ENCODE peak calls at places on chromosomes 5 and 9, in six cellular contexts. V is IMR-90, M is GM12878, N is fibroblast of lung, K is mesenchymal stem cell, O is H9. W is an unnamed sample.

GRCh38 chr5:66796306-66797292 is 200.4 kb downstream of the MAST4 start:
- DNase-seq in V (peak), M (no peak), N (peak), K (peak), O (no peak), W (no peak)

GRCh38 chr5:42642006-42642405 is 114.6 kb upstream of the CCDC152 start:
- DNase-seq in V (no peak), M (no peak), N (no peak), K (no peak), O (no peak), W (no peak)

GRCh38 chr5:133983674-133984073 is 15.2 kb upstream of the C5orf15 start:
- DNase-seq in V (no peak), M (no peak), N (peak), K (no peak), O (no peak), W (no peak)

GRCh38 chr9:136325354-136325753 is 2.0 kb upstream of the GPSM1 start:
- DNase-seq in V (no peak), M (no peak), N (no peak), K (no peak), O (no peak), W (no peak)

GRCh38 chr9:91289244-91289643 is 72.5 kb downstream of the AUH start:
- DNase-seq in V (no peak), M (no peak), N (no peak), K (no peak), O (no peak), W (no peak)

GRCh38 chr9:35658894-35659220 is 765 bp downstream of the CCDC107 start:
- DNase-seq in V (peak), M (no peak), N (peak), K (peak), O (no peak), W (peak)

GRCh38 chr9:125504616-125505015 is 202.4 kb downstream of the MAPKAP1 start:
- DNase-seq in V (no peak), M (no peak), N (no peak), K (no peak), O (no peak), W (no peak)

GRCh38 chr9:79579624-79580023 is 7.9 kb downstream of the TLE4 start:
- DNase-seq in V (no peak), M (no peak), N (no peak), K (no peak), O (no peak), W (no peak)

GRCh38 chr9:123216387-123216786 is 52.0 kb downstream of the STRBP start:
- DNase-seq in V (no peak), M (no peak), N (peak), K (no peak), O (no peak), W (no peak)

GRCh38 chr5:169548315-169548714 is 35.3 kb upstream of the SPDL1 start:
- DNase-seq in V (peak), M (no peak), N (peak), K (peak), O (no peak), W (peak)

GRCh38 chr5:150066436-150066835 is 19.9 kb downstream of the CSF1R start:
- DNase-seq in V (no peak), M (no peak), N (no peak), K (no peak), O (no peak), W (no peak)

GRCh38 chr5:122997294-122997693 is 39.2 kb downstream of the PPIC start:
- DNase-seq in V (no peak), M (no peak), N (no peak), K (no peak), O (no peak), W (no peak)

GRCh38 chr9:106532616-106533015 is 330.4 kb upstream of the ZNF462 start:
- DNase-seq in V (no peak), M (no peak), N (no peak), K (no peak), O (peak), W (no peak)

GRCh38 chr5:41193462-41194166 is 19.7 kb downstream of the C6 start:
- DNase-seq in V (peak), M (no peak), N (peak), K (no peak), O (no peak), W (no peak)

GRCh38 chr9:72579880-72580570 is 58.6 kb downstream of the TMC1 start:
- DNase-seq in V (peak), M (no peak), N (peak), K (peak), O (no peak), W (peak)

GRCh38 chr5:112862085-112862484 is 998 bp downstream of the SRP19 start:
- DNase-seq in V (no peak), M (no peak), N (peak), K (peak), O (no peak), W (peak)

GRCh38 chr9:135978650-135979461 is 17.7 kb upstream of the UBAC1 start:
- DNase-seq in V (no peak), M (no peak), N (no peak), K (no peak), O (no peak), W (no peak)

DNA sequence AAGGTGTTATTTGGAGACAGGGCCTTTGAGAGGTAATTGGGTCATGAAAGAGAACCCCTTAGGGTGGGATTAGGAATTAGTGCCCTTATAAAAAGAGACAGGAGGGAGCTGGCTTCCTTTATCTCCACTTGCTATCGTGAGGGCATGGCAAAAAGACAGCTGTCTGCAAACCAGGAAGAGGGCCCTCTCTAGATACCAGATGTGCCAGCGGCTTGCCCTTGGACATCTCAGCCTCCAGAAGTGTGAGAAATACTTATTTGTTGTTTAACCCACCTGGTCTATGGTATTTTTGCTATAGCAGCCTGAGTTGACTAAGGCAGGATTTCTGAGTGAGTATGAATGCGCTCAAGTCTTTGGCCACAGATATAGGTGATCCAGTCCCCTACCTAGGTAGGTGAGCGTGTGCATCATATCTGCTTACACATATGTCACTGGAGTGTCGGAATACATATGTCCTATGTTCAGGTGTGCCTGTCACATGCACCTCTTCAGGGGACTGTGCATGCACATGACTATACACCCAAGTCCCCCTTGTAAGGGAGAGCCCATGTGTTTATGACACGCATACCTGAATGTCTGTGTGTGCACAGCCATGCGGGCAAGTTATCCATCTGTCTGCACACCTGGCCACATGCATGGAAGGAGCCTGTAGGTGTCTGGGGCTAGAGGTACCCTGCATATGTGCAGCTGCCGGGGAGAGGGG is 817 bp upstream of the RGS14 start:
- DNase-seq in V (no peak), M (no peak), N (no peak), K (no peak), O (no peak), W (no peak)
- H2AFZ ChIP-seq in V (no peak), M (peak), N (no peak), K (no peak), O (no peak), W (peak)

GRCh38 chr9:68894502-68894901 is 119.4 kb downstream of the PRKACG start:
- DNase-seq in V (no peak), M (no peak), N (no peak), K (no peak), O (no peak), W (no peak)

GRCh38 chr9:68896495-68896894 is 117.4 kb downstream of the PRKACG start:
- DNase-seq in V (no peak), M (no peak), N (no peak), K (no peak), O (no peak), W (no peak)

GRCh38 chr9:68897557-68898145 is 116.3 kb downstream of the PRKACG start:
- DNase-seq in V (no peak), M (no peak), N (no peak), K (no peak), O (no peak), W (no peak)

GRCh38 chr9:68895741-68896478 is 118.0 kb downstream of the PRKACG start:
- DNase-seq in V (no peak), M (peak), N (no peak), K (peak), O (no peak), W (no peak)

DNA sequence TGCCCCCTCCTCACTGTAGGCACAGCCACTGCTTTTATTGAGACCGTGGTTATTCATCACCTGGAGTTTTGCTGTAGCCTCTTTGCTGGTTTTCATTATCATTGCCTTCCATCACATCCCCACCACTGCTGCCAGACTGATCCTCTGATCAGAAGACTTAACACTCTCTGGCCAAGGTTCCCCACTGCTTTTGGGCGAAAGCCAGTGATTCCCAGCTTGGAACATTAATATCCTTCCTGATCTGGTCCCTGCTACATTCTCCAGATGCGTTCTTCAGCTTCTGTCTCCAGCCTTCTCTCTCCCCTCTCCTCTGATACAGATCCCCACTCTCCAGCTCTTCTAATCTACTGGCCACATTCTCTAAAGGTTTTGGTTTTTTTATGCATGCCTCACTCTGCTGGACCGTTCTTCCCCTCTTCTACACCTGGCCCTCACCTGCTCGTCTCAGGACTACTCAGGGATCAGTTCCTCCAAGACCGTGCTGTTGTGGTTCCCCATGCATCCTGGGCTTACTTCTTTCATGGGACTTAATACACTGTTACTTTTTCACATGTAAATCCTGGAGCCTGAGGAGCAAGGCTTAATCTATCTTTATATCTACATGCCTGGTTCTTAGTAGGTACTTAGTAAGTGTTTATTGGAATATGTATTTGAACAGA is 115.0 kb downstream of the PRKACG start:
- DNase-seq in V (no peak), M (no peak), N (no peak), K (no peak), O (no peak), W (no peak)
- H3K9ac ChIP-seq in V (no peak), M (no peak), N (no peak), K (no peak), O (no peak), W (no peak)

GRCh38 chr5:58921106-58921505 is 338.2 kb downstream of the RAB3C start:
- DNase-seq in V (no peak), M (no peak), N (peak), K (peak), O (no peak), W (no peak)
- H2AFZ ChIP-seq in V (no peak), M (no peak), N (no peak), K (no peak), O (no peak), W (no peak)

GRCh38 chr5:56896761-56897160 is 12.6 kb upstream of the SETD9 start:
- DNase-seq in V (no peak), M (no peak), N (no peak), K (no peak), O (no peak), W (no peak)
- H3K9ac ChIP-seq in V (no peak), M (no peak), N (no peak), K (no peak), O (no peak), W (no peak)

DNA sequence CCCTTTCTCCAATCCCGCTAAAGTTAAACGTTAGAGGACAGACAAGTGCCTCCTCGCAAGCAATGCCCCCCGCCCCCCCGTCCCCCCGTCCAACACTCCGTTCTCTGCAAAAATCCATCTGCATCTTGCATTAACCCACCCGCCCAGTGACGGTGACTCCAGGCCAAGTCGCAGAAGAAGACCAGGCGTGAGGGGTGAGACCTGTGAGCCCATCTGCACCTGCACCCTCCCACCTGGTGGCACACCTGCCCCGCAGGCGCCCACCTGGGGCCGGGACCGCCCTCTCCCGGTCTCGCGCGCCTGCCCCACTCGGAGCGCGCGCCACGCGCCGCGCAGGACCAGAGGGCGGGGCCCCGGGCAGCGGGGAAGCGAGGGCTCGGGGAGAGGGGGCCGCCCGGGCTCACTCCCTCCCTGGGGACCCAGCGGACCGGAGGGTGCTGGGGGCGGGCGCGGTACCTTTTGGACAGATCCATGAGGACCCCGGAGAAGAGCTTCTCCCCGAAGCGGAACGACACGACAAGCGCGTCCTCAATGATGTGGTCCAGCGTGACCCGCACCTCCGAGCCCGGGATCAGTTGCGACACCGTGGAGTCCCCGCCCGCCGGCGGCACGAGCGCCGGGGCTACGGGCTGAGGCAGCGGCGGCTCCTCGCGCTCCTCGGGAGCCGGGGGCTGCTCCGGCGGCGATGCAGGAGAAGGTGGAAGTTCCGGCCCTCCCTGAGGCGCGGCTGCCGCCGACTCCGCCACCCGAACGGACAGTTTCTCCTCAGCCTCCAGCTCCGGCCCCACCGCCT is 705 bp downstream of the PWWP2A start:
- DNase-seq in V (no peak), M (no peak), N (no peak), K (peak), O (peak), W (peak)
- H2AFZ ChIP-seq in V (peak), M (peak), N (peak), K (peak), O (no peak), W (peak)

DNA sequence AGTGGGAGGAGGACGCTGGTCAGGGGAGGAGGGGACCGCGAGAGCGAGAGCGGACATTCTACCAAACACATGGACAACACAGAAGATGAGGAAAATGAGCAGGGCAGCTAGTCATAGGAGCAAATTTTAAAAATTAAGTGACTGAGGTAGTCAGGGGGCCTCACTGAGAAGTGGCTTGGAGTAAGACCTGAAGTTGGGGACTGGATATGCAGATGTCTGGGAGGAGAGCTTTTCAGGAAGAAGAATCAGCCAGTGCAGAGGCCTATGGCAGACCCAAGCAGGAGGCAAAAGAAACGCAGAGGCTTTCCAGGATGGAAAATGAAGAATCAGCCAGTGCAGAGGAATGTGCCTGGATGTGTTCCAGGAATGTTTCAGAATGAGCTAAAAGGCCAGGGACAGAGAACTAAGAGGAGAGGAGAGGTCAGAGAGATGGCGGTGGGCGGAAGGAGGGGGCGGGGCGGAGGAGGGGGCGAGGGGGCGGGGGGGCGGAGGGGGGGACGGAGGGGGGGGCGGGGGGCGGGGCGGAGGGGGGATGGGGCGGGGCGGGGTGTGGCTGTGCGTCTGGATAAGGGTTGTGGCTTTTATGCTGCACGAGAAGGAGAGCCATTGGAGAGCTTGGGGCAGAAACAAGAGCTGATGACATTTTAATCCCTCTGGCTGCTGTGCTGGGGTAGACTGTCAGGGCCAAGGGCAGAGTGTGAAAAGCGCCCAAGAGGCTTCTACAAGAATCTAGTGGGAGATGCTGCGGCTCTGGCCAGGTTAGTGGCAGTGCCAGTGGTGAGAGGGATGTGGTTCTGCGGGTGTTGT is 129.6 kb downstream of the KCNIP1 start:
- DNase-seq in V (peak), M (peak), N (peak), K (peak), O (peak), W (peak)
- H3K9ac ChIP-seq in V (no peak), M (no peak), N (no peak), K (peak), O (no peak), W (no peak)

GRCh38 chr9:92481029-92481633 is 1.2 kb downstream of the ASPN start:
- DNase-seq in V (no peak), M (no peak), N (peak), K (no peak), O (no peak), W (peak)
- H2AFZ ChIP-seq in V (no peak), M (peak), N (peak), K (no peak), O (no peak), W (peak)

GRCh38 chr9:129093602-129094386 is 12.9 kb downstream of the DOLPP1 start:
- DNase-seq in V (no peak), M (no peak), N (no peak), K (no peak), O (no peak), W (no peak)
- H3K9ac ChIP-seq in V (no peak), M (no peak), N (no peak), K (no peak), O (no peak), W (no peak)

GRCh38 chr5:32984851-32985250 is 273.7 kb downstream of the NPR3 start:
- DNase-seq in V (peak), M (no peak), N (peak), K (no peak), O (no peak), W (peak)

GRCh38 chr5:32991416-32991805 is 280.3 kb downstream of the NPR3 start:
- DNase-seq in V (no peak), M (no peak), N (no peak), K (no peak), O (no peak), W (peak)

GRCh38 chr5:32996336-32996735 is 285.2 kb downstream of the NPR3 start:
- DNase-seq in V (no peak), M (no peak), N (no peak), K (no peak), O (no peak), W (no peak)

GRCh38 chr5:32989815-32990214 is 278.7 kb downstream of the NPR3 start:
- DNase-seq in V (no peak), M (no peak), N (no peak), K (no peak), O (no peak), W (peak)

GRCh38 chr5:32990593-32991415 is 279.7 kb downstream of the NPR3 start:
- DNase-seq in V (no peak), M (no peak), N (no peak), K (no peak), O (no peak), W (peak)
- H2AFZ ChIP-seq in V (peak), M (no peak), N (no peak), K (no peak), O (no peak), W (peak)

DNA sequence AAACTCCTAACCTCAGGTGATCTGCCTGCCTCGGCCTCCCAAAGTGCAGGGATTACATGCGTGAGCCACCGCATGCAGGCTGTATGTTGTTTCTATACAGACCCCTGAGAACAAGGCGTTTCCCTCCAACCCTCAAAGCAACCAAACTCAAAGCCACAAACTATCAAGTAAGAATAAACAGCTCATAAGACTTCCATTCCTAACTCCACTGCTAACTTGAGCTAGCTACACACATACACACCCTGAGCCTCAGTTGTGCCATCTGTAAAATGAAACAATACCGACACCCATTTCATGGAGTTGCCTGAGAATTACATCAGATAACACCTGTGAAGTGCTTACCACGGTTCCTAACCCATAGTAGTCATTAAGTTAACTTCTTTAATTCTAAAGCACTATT is 70.8 kb downstream of the SERINC5 start:
- DNase-seq in V (no peak), M (no peak), N (no peak), K (no peak), O (no peak), W (no peak)
- H3K9ac ChIP-seq in V (no peak), M (no peak), N (no peak), K (no peak), O (peak), W (no peak)